ENCODE peak calls at places on chromosome 22, in seven cellular contexts. U is H4, T is kidney tubule cell, G is adrenal gland, R is testis, O is psoas muscle, M is gastrocnemius medialis. Z is an unnamed sample.

GRCh38 chr22:31681625-31682345 is 19.8 kb upstream of the PISD start:
- DNase-seq in G (peak; percentile 67), R (peak; percentile 63), O (peak; percentile 18), M (no peak), U (no peak), T (no peak), Z (no peak)

GRCh38 chr22:41003041-41003440 is 51.9 kb downstream of the RBX1 start:
- DNase-seq in O (no peak), T (peak; percentile 46), M (no peak), U (no peak), R (no peak), G (no peak), Z (no peak)

GRCh38 chr22:21937041-21937820 is 15.4 kb downstream of the PPM1F start:
- DNase-seq in T (peak; percentile 82), U (no peak), G (peak; percentile 56), R (no peak), O (peak; percentile 53), M (peak; percentile 58), Z (peak; percentile 32)

GRCh38 chr22:46625113-46625842 is 5.1 kb downstream of the GRAMD4 start:
- DNase-seq in G (no peak), U (no peak), T (no peak), M (no peak), O (no peak), R (no peak), Z (no peak)

GRCh38 chr22:31943206-31943975 is 944 bp upstream of the YWHAH start:
- DNase-seq in U (no peak), O (no peak), R (no peak), G (no peak), T (no peak), M (no peak), Z (no peak)

GRCh38 chr22:49855491-49855911 is 1.9 kb downstream of the ZBED4 start:
- DNase-seq in T (peak; percentile 57), O (no peak), M (no peak), G (no peak), R (no peak), U (no peak), Z (peak; percentile 47)

GRCh38 chr22:20229916-20230775 is 38.0 kb downstream of the RTN4R start:
- DNase-seq in G (no peak), R (peak; percentile 46), U (no peak), M (no peak), T (no peak), O (no peak), Z (no peak)

GRCh38 chr22:43867839-43868652 is 5.7 kb upstream of the SULT4A1 start:
- DNase-seq in R (peak; percentile 63), T (peak; percentile 51), G (peak; percentile 56), O (peak; percentile 59), U (peak; percentile 33), M (no peak), Z (peak; percentile 34)

GRCh38 chr22:49815641-49816071 is 12.0 kb downstream of the BRD1 start:
- DNase-seq in G (no peak), R (no peak), U (no peak), O (no peak), T (peak; percentile 87), M (no peak), Z (no peak)

GRCh38 chr22:46054878-46055158 is 77.9 kb upstream of the WNT7B start:
- DNase-seq in T (no peak), O (no peak), G (peak; percentile 14), U (no peak), R (no peak), M (no peak), Z (no peak)

GRCh38 chr22:38924197-38924952 is 33.0 kb upstream of the APOBEC3A start:
- DNase-seq in O (peak; percentile 60), R (peak; percentile 76), M (no peak), T (peak; percentile 94), G (peak; percentile 88), U (peak; percentile 86), Z (peak; percentile 88)

GRCh38 chr22:43110444-43110926 is at the start of gene BIK:
- DNase-seq in O (peak; percentile 34), R (peak; percentile 75), U (peak; percentile 33), G (peak; percentile 56), T (peak; percentile 53), M (no peak), Z (peak; percentile 75)

GRCh38 chr22:37222440-37222971 is 10.2 kb upstream of the SSTR3 start:
- DNase-seq in R (no peak), U (no peak), T (no peak), M (no peak), G (no peak), O (no peak), Z (peak; percentile 28)

GRCh38 chr22:47090591-47091240 is 328.3 kb downstream of the TBC1D22A start:
- DNase-seq in M (no peak), G (no peak), R (peak; percentile 47), O (no peak), U (no peak), T (no peak), Z (no peak)

GRCh38 chr22:28208797-28209196 is 289.7 kb upstream of the PITPNB start:
- DNase-seq in R (no peak), T (no peak), U (no peak), O (no peak), G (no peak), M (no peak), Z (no peak)

GRCh38 chr22:47199261-47199948 is 437.0 kb downstream of the TBC1D22A start:
- DNase-seq in O (no peak), M (no peak), T (no peak), R (peak; percentile 15), U (no peak), G (no peak), Z (no peak)

GRCh38 chr22:31139866-31140716 is at the start of gene PLA2G3:
- DNase-seq in R (no peak), T (no peak), U (no peak), G (no peak), O (no peak), M (no peak), Z (no peak)

GRCh38 chr22:39745789-39746188 is 147.8 kb downstream of the ENTHD1 start:
- DNase-seq in G (no peak), R (no peak), M (no peak), O (no peak), U (no peak), T (no peak), Z (no peak)

GRCh38 chr22:40220316-40221054 is 42.8 kb downstream of the TNRC6B start:
- DNase-seq in R (peak; percentile 29), G (no peak), O (no peak), U (no peak), M (no peak), T (no peak), Z (no peak)

Z was measured in transverse colon.